ENCODE peak calls at places on chromosomes 12 and 14, in nine cellular contexts. One of them, this sample, is unnamed.

GRCh38 chr12:218728-219590 is 5.0 kb upstream of the SLC6A12 start:
- DNase-seq in fibroblast of lung: no peak
- DNase-seq in bronchial epithelial cell: no peak
- DNase-seq in gastrocnemius medialis: no peak
- DNase-seq in tibial artery: no peak
- DNase-seq in hepatocyte: no peak
- DNase-seq in foreskin fibroblast: no peak
- DNase-seq in WERI-Rb-1: no peak
- DNase-seq in cardiac fibroblast: no peak
- DNase-seq in this sample: no peak

GRCh38 chr14:84036863-84037262 is 1493.1 kb upstream of the FLRT2 start:
- DNase-seq in WERI-Rb-1: no peak
- DNase-seq in bronchial epithelial cell: peak
- DNase-seq in cardiac fibroblast: peak
- DNase-seq in hepatocyte: no peak
- DNase-seq in gastrocnemius medialis: no peak
- DNase-seq in foreskin fibroblast: peak
- DNase-seq in fibroblast of lung: peak
- DNase-seq in tibial artery: no peak
- DNase-seq in this sample: peak

GRCh38 chr14:82451675-82452074 is 918.0 kb upstream of the SEL1L start:
- DNase-seq in WERI-Rb-1: no peak
- DNase-seq in cardiac fibroblast: no peak
- DNase-seq in fibroblast of lung: no peak
- DNase-seq in hepatocyte: no peak
- DNase-seq in gastrocnemius medialis: no peak
- DNase-seq in bronchial epithelial cell: no peak
- DNase-seq in foreskin fibroblast: no peak
- DNase-seq in tibial artery: no peak
- DNase-seq in this sample: no peak

GRCh38 chr12:7324176-7324575 is 20.3 kb downstream of the ACSM4 start:
- DNase-seq in tibial artery: no peak
- DNase-seq in gastrocnemius medialis: no peak
- DNase-seq in cardiac fibroblast: no peak
- DNase-seq in WERI-Rb-1: no peak
- DNase-seq in fibroblast of lung: no peak
- DNase-seq in bronchial epithelial cell: no peak
- DNase-seq in foreskin fibroblast: no peak
- DNase-seq in hepatocyte: no peak
- DNase-seq in this sample: no peak

GRCh38 chr12:12294215-12295005 is 27.6 kb upstream of the LRP6 start:
- DNase-seq in tibial artery: no peak
- DNase-seq in cardiac fibroblast: no peak
- DNase-seq in hepatocyte: no peak
- DNase-seq in gastrocnemius medialis: no peak
- DNase-seq in foreskin fibroblast: peak
- DNase-seq in bronchial epithelial cell: no peak
- DNase-seq in WERI-Rb-1: no peak
- DNase-seq in fibroblast of lung: peak
- DNase-seq in this sample: no peak

GRCh38 chr12:76346798-76347420 is 1.3 kb downstream of the BBS10 start:
- DNase-seq in cardiac fibroblast: peak
- DNase-seq in hepatocyte: peak
- DNase-seq in gastrocnemius medialis: peak
- DNase-seq in tibial artery: peak
- DNase-seq in fibroblast of lung: peak
- DNase-seq in foreskin fibroblast: peak
- DNase-seq in WERI-Rb-1: peak
- DNase-seq in bronchial epithelial cell: peak
- DNase-seq in this sample: peak

GRCh38 chr12:124759841-124760508 is 103.7 kb downstream of the SCARB1 start:
- DNase-seq in foreskin fibroblast: no peak
- DNase-seq in cardiac fibroblast: no peak
- DNase-seq in tibial artery: no peak
- DNase-seq in gastrocnemius medialis: no peak
- DNase-seq in bronchial epithelial cell: no peak
- DNase-seq in hepatocyte: no peak
- DNase-seq in WERI-Rb-1: no peak
- DNase-seq in fibroblast of lung: no peak
- DNase-seq in this sample: no peak

GRCh38 chr14:65560340-65561027 is 148.0 kb downstream of the FUT8 start:
- DNase-seq in gastrocnemius medialis: no peak
- DNase-seq in fibroblast of lung: no peak
- DNase-seq in WERI-Rb-1: no peak
- DNase-seq in cardiac fibroblast: no peak
- DNase-seq in bronchial epithelial cell: no peak
- DNase-seq in foreskin fibroblast: no peak
- DNase-seq in tibial artery: no peak
- DNase-seq in hepatocyte: no peak
- DNase-seq in this sample: peak

GRCh38 chr12:47739959-47740358 is 14.7 kb upstream of the ENDOU start:
- DNase-seq in gastrocnemius medialis: no peak
- DNase-seq in tibial artery: no peak
- DNase-seq in foreskin fibroblast: no peak
- DNase-seq in cardiac fibroblast: no peak
- DNase-seq in hepatocyte: no peak
- DNase-seq in bronchial epithelial cell: no peak
- DNase-seq in fibroblast of lung: no peak
- DNase-seq in WERI-Rb-1: no peak
- DNase-seq in this sample: no peak

GRCh38 chr14:34507459-34507858 is 32.0 kb downstream of the EAPP start:
- DNase-seq in gastrocnemius medialis: no peak
- DNase-seq in WERI-Rb-1: no peak
- DNase-seq in cardiac fibroblast: no peak
- DNase-seq in tibial artery: no peak
- DNase-seq in foreskin fibroblast: no peak
- DNase-seq in fibroblast of lung: no peak
- DNase-seq in hepatocyte: no peak
- DNase-seq in bronchial epithelial cell: no peak
- DNase-seq in this sample: no peak

GRCh38 chr14:25049559-25050493 is at the start of gene STXBP6:
- DNase-seq in WERI-Rb-1: peak
- DNase-seq in bronchial epithelial cell: no peak
- DNase-seq in hepatocyte: peak
- DNase-seq in fibroblast of lung: peak
- DNase-seq in foreskin fibroblast: peak
- DNase-seq in cardiac fibroblast: peak
- DNase-seq in gastrocnemius medialis: peak
- DNase-seq in tibial artery: peak
- DNase-seq in this sample: peak

GRCh38 chr14:103550451-103551337 is 11.8 kb downstream of the BAG5 start:
- DNase-seq in WERI-Rb-1: no peak
- DNase-seq in bronchial epithelial cell: no peak
- DNase-seq in fibroblast of lung: no peak
- DNase-seq in foreskin fibroblast: no peak
- DNase-seq in cardiac fibroblast: no peak
- DNase-seq in tibial artery: no peak
- DNase-seq in gastrocnemius medialis: no peak
- DNase-seq in hepatocyte: no peak
- DNase-seq in this sample: no peak

GRCh38 chr12:68374315-68374982 is 42.3 kb upstream of the MDM1 start:
- DNase-seq in foreskin fibroblast: no peak
- DNase-seq in WERI-Rb-1: no peak
- DNase-seq in tibial artery: no peak
- DNase-seq in fibroblast of lung: no peak
- DNase-seq in hepatocyte: no peak
- DNase-seq in gastrocnemius medialis: peak
- DNase-seq in cardiac fibroblast: no peak
- DNase-seq in bronchial epithelial cell: peak
- DNase-seq in this sample: no peak

GRCh38 chr12:105084251-105085250 is at the start of gene ALDH1L2:
- DNase-seq in WERI-Rb-1: peak
- DNase-seq in hepatocyte: peak
- DNase-seq in cardiac fibroblast: peak
- DNase-seq in tibial artery: peak
- DNase-seq in bronchial epithelial cell: peak
- DNase-seq in gastrocnemius medialis: peak
- DNase-seq in fibroblast of lung: peak
- DNase-seq in foreskin fibroblast: peak
- DNase-seq in this sample: peak

GRCh38 chr14:68251766-68252100 is 432.2 kb downstream of the RAD51B start:
- DNase-seq in gastrocnemius medialis: no peak
- DNase-seq in cardiac fibroblast: no peak
- DNase-seq in hepatocyte: no peak
- DNase-seq in fibroblast of lung: no peak
- DNase-seq in tibial artery: no peak
- DNase-seq in WERI-Rb-1: no peak
- DNase-seq in bronchial epithelial cell: no peak
- DNase-seq in foreskin fibroblast: no peak
- DNase-seq in this sample: no peak

GRCh38 chr12:109946505-109946904 is 46.4 kb downstream of the TCHP start:
- DNase-seq in gastrocnemius medialis: no peak
- DNase-seq in WERI-Rb-1: no peak
- DNase-seq in foreskin fibroblast: peak
- DNase-seq in fibroblast of lung: no peak
- DNase-seq in cardiac fibroblast: no peak
- DNase-seq in bronchial epithelial cell: peak
- DNase-seq in tibial artery: no peak
- DNase-seq in hepatocyte: no peak
- DNase-seq in this sample: no peak

GRCh38 chr12:127509066-127509778 is 757.7 kb upstream of the TMEM132C start:
- DNase-seq in cardiac fibroblast: peak
- DNase-seq in hepatocyte: no peak
- DNase-seq in fibroblast of lung: peak
- DNase-seq in bronchial epithelial cell: no peak
- DNase-seq in WERI-Rb-1: no peak
- DNase-seq in tibial artery: no peak
- DNase-seq in gastrocnemius medialis: no peak
- DNase-seq in foreskin fibroblast: peak
- DNase-seq in this sample: peak

GRCh38 chr14:104657563-104658324 is 31.7 kb upstream of the INF2 start:
- DNase-seq in fibroblast of lung: no peak
- DNase-seq in foreskin fibroblast: no peak
- DNase-seq in hepatocyte: no peak
- DNase-seq in bronchial epithelial cell: no peak
- DNase-seq in gastrocnemius medialis: no peak
- DNase-seq in WERI-Rb-1: peak
- DNase-seq in cardiac fibroblast: no peak
- DNase-seq in tibial artery: no peak
- DNase-seq in this sample: no peak

GRCh38 chr12:54984602-54985376 is at the start of gene TESPA1:
- DNase-seq in gastrocnemius medialis: peak
- DNase-seq in cardiac fibroblast: peak
- DNase-seq in WERI-Rb-1: no peak
- DNase-seq in hepatocyte: no peak
- DNase-seq in bronchial epithelial cell: no peak
- DNase-seq in tibial artery: peak
- DNase-seq in fibroblast of lung: no peak
- DNase-seq in foreskin fibroblast: no peak
- DNase-seq in this sample: peak

GRCh38 chr12:70604662-70605061 is 32.6 kb downstream of the PTPRB start:
- DNase-seq in cardiac fibroblast: no peak
- DNase-seq in WERI-Rb-1: no peak
- DNase-seq in tibial artery: no peak
- DNase-seq in foreskin fibroblast: no peak
- DNase-seq in fibroblast of lung: no peak
- DNase-seq in bronchial epithelial cell: no peak
- DNase-seq in gastrocnemius medialis: no peak
- DNase-seq in hepatocyte: no peak
- DNase-seq in this sample: no peak
- H3K4me3 ChIP-seq in cardiac fibroblast: no peak
- H3K4me3 ChIP-seq in WERI-Rb-1: no peak
- H3K4me3 ChIP-seq in tibial artery: no peak
- H3K4me3 ChIP-seq in foreskin fibroblast: no peak
- H3K4me3 ChIP-seq in fibroblast of lung: no peak
- H3K4me3 ChIP-seq in bronchial epithelial cell: no peak
- H3K4me3 ChIP-seq in gastrocnemius medialis: peak
- H3K4me3 ChIP-seq in hepatocyte: no peak
- H3K4me3 ChIP-seq in this sample: no peak

GRCh38 chr12:121283388-121283787 is 13.1 kb downstream of the CAMKK2 start:
- DNase-seq in hepatocyte: no peak
- DNase-seq in bronchial epithelial cell: no peak
- DNase-seq in tibial artery: no peak
- DNase-seq in gastrocnemius medialis: no peak
- DNase-seq in cardiac fibroblast: no peak
- DNase-seq in fibroblast of lung: no peak
- DNase-seq in WERI-Rb-1: no peak
- DNase-seq in foreskin fibroblast: no peak
- DNase-seq in this sample: no peak
- TF ChIP-seq CTCF in hepatocyte: no peak
- TF ChIP-seq CTCF in bronchial epithelial cell: no peak
- TF ChIP-seq CTCF in tibial artery: no peak
- TF ChIP-seq CTCF in gastrocnemius medialis: no peak
- TF ChIP-seq CTCF in cardiac fibroblast: no peak
- TF ChIP-seq CTCF in fibroblast of lung: no peak
- TF ChIP-seq CTCF in WERI-Rb-1: no peak
- TF ChIP-seq CTCF in foreskin fibroblast: no peak
- TF ChIP-seq CTCF in this sample: no peak

GRCh38 chr14:77158175-77158908 is 16.8 kb upstream of the ZDHHC22 start:
- DNase-seq in WERI-Rb-1: no peak
- DNase-seq in fibroblast of lung: peak
- DNase-seq in hepatocyte: peak
- DNase-seq in tibial artery: no peak
- DNase-seq in bronchial epithelial cell: peak
- DNase-seq in foreskin fibroblast: peak
- DNase-seq in gastrocnemius medialis: peak
- DNase-seq in cardiac fibroblast: peak
- DNase-seq in this sample: peak
- H3K4me3 ChIP-seq in WERI-Rb-1: no peak
- H3K4me3 ChIP-seq in fibroblast of lung: no peak
- H3K4me3 ChIP-seq in hepatocyte: no peak
- H3K4me3 ChIP-seq in tibial artery: no peak
- H3K4me3 ChIP-seq in bronchial epithelial cell: no peak
- H3K4me3 ChIP-seq in foreskin fibroblast: peak
- H3K4me3 ChIP-seq in gastrocnemius medialis: no peak
- H3K4me3 ChIP-seq in cardiac fibroblast: no peak
- H3K4me3 ChIP-seq in this sample: no peak

GRCh38 chr14:30395065-30395464 is 163.9 kb upstream of the G2E3 start:
- DNase-seq in bronchial epithelial cell: no peak
- DNase-seq in tibial artery: no peak
- DNase-seq in hepatocyte: no peak
- DNase-seq in foreskin fibroblast: no peak
- DNase-seq in WERI-Rb-1: no peak
- DNase-seq in gastrocnemius medialis: no peak
- DNase-seq in fibroblast of lung: no peak
- DNase-seq in cardiac fibroblast: no peak
- DNase-seq in this sample: no peak

GRCh38 chr14:30385925-30386324 is 173.0 kb upstream of the G2E3 start:
- DNase-seq in gastrocnemius medialis: no peak
- DNase-seq in WERI-Rb-1: no peak
- DNase-seq in fibroblast of lung: no peak
- DNase-seq in hepatocyte: no peak
- DNase-seq in cardiac fibroblast: no peak
- DNase-seq in tibial artery: no peak
- DNase-seq in bronchial epithelial cell: no peak
- DNase-seq in foreskin fibroblast: no peak
- DNase-seq in this sample: no peak

GRCh38 chr14:30387856-30388255 is 171.1 kb upstream of the G2E3 start:
- DNase-seq in gastrocnemius medialis: no peak
- DNase-seq in bronchial epithelial cell: no peak
- DNase-seq in tibial artery: no peak
- DNase-seq in fibroblast of lung: no peak
- DNase-seq in cardiac fibroblast: no peak
- DNase-seq in foreskin fibroblast: no peak
- DNase-seq in WERI-Rb-1: no peak
- DNase-seq in hepatocyte: no peak
- DNase-seq in this sample: no peak

GRCh38 chr14:30389134-30389900 is 169.6 kb upstream of the G2E3 start:
- DNase-seq in WERI-Rb-1: no peak
- DNase-seq in hepatocyte: peak
- DNase-seq in gastrocnemius medialis: no peak
- DNase-seq in bronchial epithelial cell: peak
- DNase-seq in fibroblast of lung: no peak
- DNase-seq in tibial artery: no peak
- DNase-seq in cardiac fibroblast: no peak
- DNase-seq in foreskin fibroblast: peak
- DNase-seq in this sample: peak

GRCh38 chr14:30389901-30390394 is 169.0 kb upstream of the G2E3 start:
- DNase-seq in bronchial epithelial cell: no peak
- DNase-seq in fibroblast of lung: no peak
- DNase-seq in cardiac fibroblast: no peak
- DNase-seq in tibial artery: no peak
- DNase-seq in foreskin fibroblast: no peak
- DNase-seq in hepatocyte: no peak
- DNase-seq in gastrocnemius medialis: no peak
- DNase-seq in WERI-Rb-1: no peak
- DNase-seq in this sample: no peak
- TF ChIP-seq CTCF in bronchial epithelial cell: no peak
- TF ChIP-seq CTCF in fibroblast of lung: no peak
- TF ChIP-seq CTCF in cardiac fibroblast: no peak
- TF ChIP-seq CTCF in tibial artery: no peak
- TF ChIP-seq CTCF in foreskin fibroblast: no peak
- TF ChIP-seq CTCF in hepatocyte: no peak
- TF ChIP-seq CTCF in gastrocnemius medialis: no peak
- TF ChIP-seq CTCF in WERI-Rb-1: no peak
- TF ChIP-seq CTCF in this sample: no peak